ENCODE peak calls at places on chromosomes 11 and 22, in four cellular contexts. E is body of pancreas, J is heart left ventricle, V is GM03348. K is an unnamed sample.

GRCh38 chr11:559712-560304 is 730 bp downstream of the LMNTD2 start:
- DNase-seq in E (peak; percentile 72), J (no peak), V (no peak), K (no peak)

GRCh38 chr11:8812438-8812837 is 98.6 kb upstream of the AKIP1 start:
- DNase-seq in E (peak; percentile 58), J (no peak), V (peak; percentile 26), K (no peak)

GRCh38 chr11:78168539-78169477 is 19.6 kb downstream of the KCTD21 start:
- DNase-seq in E (peak; percentile 38), J (peak; percentile 89), V (peak; percentile 91), K (no peak)

GRCh38 chr11:21908211-21908610 is 284.7 kb upstream of the ANO5 start:
- DNase-seq in E (no peak), J (no peak), V (no peak), K (no peak)

GRCh38 chr11:8834379-8834778 is 76.6 kb upstream of the AKIP1 start:
- DNase-seq in E (no peak), J (no peak), V (no peak), K (no peak)

GRCh38 chr11:3106736-3107524 is 49.7 kb upstream of the CARS1 start:
- DNase-seq in E (no peak), J (peak; percentile 14), V (no peak), K (no peak)

GRCh38 chr11:4167292-4167691 is 72.7 kb downstream of the RRM1 start:
- DNase-seq in E (no peak), J (no peak), V (no peak), K (no peak)

GRCh38 chr22:37340331-37341262 is 58.3 kb downstream of the CYTH4 start:
- DNase-seq in E (no peak), J (no peak), V (no peak), K (peak; percentile 61)

GRCh38 chr22:23763579-23764331 is 965 bp downstream of the C22orf15 start:
- DNase-seq in E (no peak), J (no peak), V (peak; percentile 68), K (no peak)

GRCh38 chr11:66727282-66727882 is 1.6 kb downstream of the SPTBN2 start:
- DNase-seq in E (peak; percentile 55), J (no peak), V (peak; percentile 59), K (no peak)

GRCh38 chr22:33401291-33401690 is 343.1 kb upstream of the SYN3 start:
- DNase-seq in E (no peak), J (no peak), V (peak; percentile 25), K (no peak)

GRCh38 chr11:57567512-57568329 is at the start of gene UBE2L6:
- DNase-seq in E (peak; percentile 84), J (peak; percentile 85), V (peak; percentile 91), K (no peak)

GRCh38 chr22:20524004-20524481 is 16.6 kb downstream of the MED15 start:
- DNase-seq in E (no peak), J (no peak), V (no peak), K (peak; percentile 29)

GRCh38 chr11:112584674-112585073 is 324.0 kb upstream of the PLET1 start:
- DNase-seq in E (no peak), J (no peak), V (no peak), K (no peak)

GRCh38 chr11:1920909-1921575 is 1.5 kb downstream of the TNNT3 start:
- DNase-seq in E (no peak), J (no peak), V (peak; percentile 4), K (no peak)

GRCh38 chr11:128021304-128022006 is 565.9 kb downstream of the ETS1 start:
- DNase-seq in E (no peak), J (no peak), V (peak; percentile 47), K (no peak)

GRCh38 chr11:61682093-61682732 is 2.0 kb downstream of the DAGLA start:
- DNase-seq in E (peak; percentile 90), J (peak; percentile 53), V (no peak), K (no peak)

GRCh38 chr11:2747236-2748015 is 47.6 kb upstream of the KCNQ1OT1 start:
- DNase-seq in E (peak; percentile 3), J (no peak), V (no peak), K (no peak)

GRCh38 chr22:37731804-37732471 is 35.1 kb downstream of the TRIOBP start:
- DNase-seq in E (no peak), J (no peak), V (no peak), K (no peak)

GRCh38 chr11:123434262-123434661 is 4.2 kb downstream of the GRAMD1B start:
- DNase-seq in E (no peak), J (no peak), V (peak; percentile 30), K (no peak)

GRCh38 chr22:31893460-31893859 is 50.9 kb upstream of the YWHAH start:
- DNase-seq in E (no peak), J (no peak), V (no peak), K (no peak)

GRCh38 chr22:27419473-27419872 is 382.1 kb downstream of the MN1 start:
- DNase-seq in E (no peak), J (no peak), V (no peak), K (no peak)

GRCh38 chr11:129710423-129710822 is 105.2 kb upstream of the TMEM45B start:
- DNase-seq in E (no peak), J (no peak), V (no peak), K (no peak)

GRCh38 chr11:65425105-65425970 is 2.7 kb downstream of the NEAT1 start:
- DNase-seq in E (peak; percentile 58), J (peak; percentile 40), V (no peak), K (no peak)

GRCh38 chr11:72037554-72038311 is 39.0 kb downstream of the IL18BP start:
- DNase-seq in E (no peak), J (no peak), V (no peak), K (no peak)

GRCh38 chr11:125069796-125070195 is 6.7 kb downstream of the SLC37A2 start:
- DNase-seq in E (no peak), J (no peak), V (peak; percentile 35), K (no peak)

GRCh38 chr11:47186937-47187681 is 875 bp upstream of the PACSIN3 start:
- DNase-seq in E (peak; percentile 81), J (peak; percentile 83), V (peak; percentile 36), K (peak; percentile 46)

GRCh38 chr11:44855138-44855849 is 95.4 kb downstream of the TP53I11 start:
- DNase-seq in E (no peak), J (no peak), V (no peak), K (no peak)

GRCh38 chr22:32796865-32797573 is 4.5 kb upstream of the TIMP3 start:
- DNase-seq in E (peak; percentile 68), J (peak; percentile 77), V (peak; percentile 89), K (peak; percentile 23)

GRCh38 chr11:64885367-64886286 is 7.2 kb upstream of the EHD1 start:
- DNase-seq in E (no peak), J (no peak), V (no peak), K (peak; percentile 6)

GRCh38 chr11:92596596-92597317 is 372.1 kb downstream of the FAT3 start:
- DNase-seq in E (no peak), J (no peak), V (peak; percentile 57), K (no peak)

GRCh38 chr22:31177420-31178162 is 17.6 kb downstream of the RNF185 start:
- DNase-seq in E (no peak), J (no peak), V (peak; percentile 88), K (peak; percentile 16)

GRCh38 chr11:99015634-99016454 is 4.9 kb upstream of the CNTN5 start:
- DNase-seq in E (no peak), J (no peak), V (peak; percentile 54), K (peak; percentile 19)

GRCh38 chr11:109695696-109696095 is 273.7 kb downstream of the C11orf87 start:
- DNase-seq in E (no peak), J (no peak), V (no peak), K (no peak)